ENCODE peak calls at places on chromosomes 12 and 14, in eight cellular contexts. One of them, this sample, is unnamed.

GRCh38 chr12:82964446-82964845 is 277.7 kb downstream of the TMTC2 start:
- DNase-seq in CD4-positive, CD25-positive, alpha-beta regulatory T cell: no peak
- DNase-seq in NCI-H1092 treated with DMSO at 0.1 percent for 48 hours: peak; percentile 30
- DNase-seq in NCI-H2107: peak; percentile 20
- DNase-seq in hippocampal formation: no peak
- DNase-seq in KG1: no peak
- DNase-seq in dermis microvascular lymphatic vessel endothelial cell: no peak
- DNase-seq in HFF-Myc: no peak
- DNase-seq in this sample: no peak

GRCh38 chr14:79011091-79011919 is 841.1 kb downstream of the NRXN3 start:
- DNase-seq in CD4-positive, CD25-positive, alpha-beta regulatory T cell: no peak
- DNase-seq in NCI-H1092 treated with DMSO at 0.1 percent for 48 hours: peak; percentile 87
- DNase-seq in NCI-H2107: peak; percentile 14
- DNase-seq in hippocampal formation: no peak
- DNase-seq in KG1: peak; percentile 4
- DNase-seq in dermis microvascular lymphatic vessel endothelial cell: peak; percentile 15
- DNase-seq in HFF-Myc: no peak
- DNase-seq in this sample: no peak

GRCh38 chr12:47079365-47079893 is at the start of gene PCED1B:
- DNase-seq in CD4-positive, CD25-positive, alpha-beta regulatory T cell: peak; percentile 38
- DNase-seq in NCI-H1092 treated with DMSO at 0.1 percent for 48 hours: peak; percentile 81
- DNase-seq in NCI-H2107: no peak
- DNase-seq in hippocampal formation: peak; percentile 17
- DNase-seq in KG1: no peak
- DNase-seq in dermis microvascular lymphatic vessel endothelial cell: no peak
- DNase-seq in HFF-Myc: no peak
- DNase-seq in this sample: peak; percentile 54

GRCh38 chr14:95319312-95320075 is at the start of gene CLMN:
- DNase-seq in CD4-positive, CD25-positive, alpha-beta regulatory T cell: peak; percentile 10
- DNase-seq in NCI-H1092 treated with DMSO at 0.1 percent for 48 hours: peak; percentile 51
- DNase-seq in NCI-H2107: peak; percentile 32
- DNase-seq in hippocampal formation: peak; percentile 41
- DNase-seq in KG1: no peak
- DNase-seq in dermis microvascular lymphatic vessel endothelial cell: no peak
- DNase-seq in HFF-Myc: no peak
- DNase-seq in this sample: peak; percentile 32

GRCh38 chr14:62694075-62694474 is 351.2 kb downstream of the KCNH5 start:
- DNase-seq in CD4-positive, CD25-positive, alpha-beta regulatory T cell: no peak
- DNase-seq in NCI-H1092 treated with DMSO at 0.1 percent for 48 hours: no peak
- DNase-seq in NCI-H2107: no peak
- DNase-seq in hippocampal formation: no peak
- DNase-seq in KG1: no peak
- DNase-seq in dermis microvascular lymphatic vessel endothelial cell: no peak
- DNase-seq in HFF-Myc: no peak
- DNase-seq in this sample: no peak

GRCh38 chr14:20197459-20197858 is 6.8 kb downstream of the OR11G2 start:
- DNase-seq in CD4-positive, CD25-positive, alpha-beta regulatory T cell: no peak
- DNase-seq in NCI-H1092 treated with DMSO at 0.1 percent for 48 hours: no peak
- DNase-seq in NCI-H2107: no peak
- DNase-seq in hippocampal formation: no peak
- DNase-seq in KG1: no peak
- DNase-seq in dermis microvascular lymphatic vessel endothelial cell: no peak
- DNase-seq in HFF-Myc: no peak
- DNase-seq in this sample: no peak

GRCh38 chr12:45388545-45388944 is 172.7 kb downstream of the ANO6 start:
- DNase-seq in CD4-positive, CD25-positive, alpha-beta regulatory T cell: no peak
- DNase-seq in NCI-H1092 treated with DMSO at 0.1 percent for 48 hours: peak; percentile 62
- DNase-seq in NCI-H2107: no peak
- DNase-seq in hippocampal formation: no peak
- DNase-seq in KG1: no peak
- DNase-seq in dermis microvascular lymphatic vessel endothelial cell: peak; percentile 32
- DNase-seq in HFF-Myc: no peak
- DNase-seq in this sample: no peak

GRCh38 chr12:99609455-99610181 is 37.9 kb upstream of the GARIN6 start:
- DNase-seq in CD4-positive, CD25-positive, alpha-beta regulatory T cell: no peak
- DNase-seq in NCI-H1092 treated with DMSO at 0.1 percent for 48 hours: no peak
- DNase-seq in NCI-H2107: no peak
- DNase-seq in hippocampal formation: no peak
- DNase-seq in KG1: no peak
- DNase-seq in dermis microvascular lymphatic vessel endothelial cell: no peak
- DNase-seq in HFF-Myc: no peak
- DNase-seq in this sample: no peak

GRCh38 chr14:91611528-91611927 is 101.4 kb upstream of the PPP4R3A start:
- DNase-seq in CD4-positive, CD25-positive, alpha-beta regulatory T cell: no peak
- DNase-seq in NCI-H1092 treated with DMSO at 0.1 percent for 48 hours: no peak
- DNase-seq in NCI-H2107: no peak
- DNase-seq in hippocampal formation: no peak
- DNase-seq in KG1: no peak
- DNase-seq in dermis microvascular lymphatic vessel endothelial cell: no peak
- DNase-seq in HFF-Myc: no peak
- DNase-seq in this sample: no peak

GRCh38 chr12:45762185-45763110 is 32.9 kb downstream of the ARID2 start:
- DNase-seq in CD4-positive, CD25-positive, alpha-beta regulatory T cell: peak; percentile 29
- DNase-seq in NCI-H1092 treated with DMSO at 0.1 percent for 48 hours: peak; percentile 52
- DNase-seq in NCI-H2107: no peak
- DNase-seq in hippocampal formation: no peak
- DNase-seq in KG1: no peak
- DNase-seq in dermis microvascular lymphatic vessel endothelial cell: peak; percentile 50
- DNase-seq in HFF-Myc: peak; percentile 29
- DNase-seq in this sample: peak; percentile 14

GRCh38 chr12:106551410-106551809 is 31.4 kb upstream of the RFX4 start:
- DNase-seq in CD4-positive, CD25-positive, alpha-beta regulatory T cell: no peak
- DNase-seq in NCI-H1092 treated with DMSO at 0.1 percent for 48 hours: no peak
- DNase-seq in NCI-H2107: no peak
- DNase-seq in hippocampal formation: no peak
- DNase-seq in KG1: no peak
- DNase-seq in dermis microvascular lymphatic vessel endothelial cell: no peak
- DNase-seq in HFF-Myc: no peak
- DNase-seq in this sample: no peak

GRCh38 chr12:23704992-23705943 is 244.2 kb downstream of the SOX5 start:
- DNase-seq in CD4-positive, CD25-positive, alpha-beta regulatory T cell: no peak
- DNase-seq in NCI-H1092 treated with DMSO at 0.1 percent for 48 hours: no peak
- DNase-seq in NCI-H2107: no peak
- DNase-seq in hippocampal formation: no peak
- DNase-seq in KG1: no peak
- DNase-seq in dermis microvascular lymphatic vessel endothelial cell: no peak
- DNase-seq in HFF-Myc: no peak
- DNase-seq in this sample: no peak

GRCh38 chr14:104731249-104731924 is 7.4 kb downstream of the ADSS1 start:
- DNase-seq in CD4-positive, CD25-positive, alpha-beta regulatory T cell: no peak
- DNase-seq in NCI-H1092 treated with DMSO at 0.1 percent for 48 hours: peak; percentile 1
- DNase-seq in NCI-H2107: no peak
- DNase-seq in hippocampal formation: no peak
- DNase-seq in KG1: no peak
- DNase-seq in dermis microvascular lymphatic vessel endothelial cell: no peak
- DNase-seq in HFF-Myc: no peak
- DNase-seq in this sample: no peak

GRCh38 chr14:91376547-91377477 is 40.8 kb downstream of the CCDC88C start:
- DNase-seq in CD4-positive, CD25-positive, alpha-beta regulatory T cell: no peak
- DNase-seq in NCI-H1092 treated with DMSO at 0.1 percent for 48 hours: peak; percentile 50
- DNase-seq in NCI-H2107: peak; percentile 61
- DNase-seq in hippocampal formation: no peak
- DNase-seq in KG1: no peak
- DNase-seq in dermis microvascular lymphatic vessel endothelial cell: no peak
- DNase-seq in HFF-Myc: no peak
- DNase-seq in this sample: no peak

GRCh38 chr12:99131761-99132199 is 486.7 kb downstream of the APAF1 start:
- DNase-seq in CD4-positive, CD25-positive, alpha-beta regulatory T cell: no peak
- DNase-seq in NCI-H1092 treated with DMSO at 0.1 percent for 48 hours: no peak
- DNase-seq in NCI-H2107: no peak
- DNase-seq in hippocampal formation: no peak
- DNase-seq in KG1: no peak
- DNase-seq in dermis microvascular lymphatic vessel endothelial cell: no peak
- DNase-seq in HFF-Myc: no peak
- DNase-seq in this sample: no peak

GRCh38 chr12:3379079-3379478 is 111.9 kb upstream of the PRMT8 start:
- DNase-seq in CD4-positive, CD25-positive, alpha-beta regulatory T cell: no peak
- DNase-seq in NCI-H1092 treated with DMSO at 0.1 percent for 48 hours: no peak
- DNase-seq in NCI-H2107: no peak
- DNase-seq in hippocampal formation: no peak
- DNase-seq in KG1: no peak
- DNase-seq in dermis microvascular lymphatic vessel endothelial cell: no peak
- DNase-seq in HFF-Myc: no peak
- DNase-seq in this sample: no peak

GRCh38 chr12:4138051-4138450 is 135.5 kb upstream of the CCND2 start:
- DNase-seq in CD4-positive, CD25-positive, alpha-beta regulatory T cell: no peak
- DNase-seq in NCI-H1092 treated with DMSO at 0.1 percent for 48 hours: no peak
- DNase-seq in NCI-H2107: no peak
- DNase-seq in hippocampal formation: no peak
- DNase-seq in KG1: no peak
- DNase-seq in dermis microvascular lymphatic vessel endothelial cell: no peak
- DNase-seq in HFF-Myc: no peak
- DNase-seq in this sample: no peak

GRCh38 chr12:79411791-79412190 is 279.0 kb downstream of the PAWR start:
- DNase-seq in CD4-positive, CD25-positive, alpha-beta regulatory T cell: no peak
- DNase-seq in NCI-H1092 treated with DMSO at 0.1 percent for 48 hours: no peak
- DNase-seq in NCI-H2107: no peak
- DNase-seq in hippocampal formation: no peak
- DNase-seq in KG1: no peak
- DNase-seq in dermis microvascular lymphatic vessel endothelial cell: no peak
- DNase-seq in HFF-Myc: no peak
- DNase-seq in this sample: no peak

GRCh38 chr14:81402123-81402495 is 2.0 kb upstream of the STON2 start:
- DNase-seq in CD4-positive, CD25-positive, alpha-beta regulatory T cell: no peak
- DNase-seq in NCI-H1092 treated with DMSO at 0.1 percent for 48 hours: no peak
- DNase-seq in NCI-H2107: no peak
- DNase-seq in hippocampal formation: no peak
- DNase-seq in KG1: no peak
- DNase-seq in dermis microvascular lymphatic vessel endothelial cell: no peak
- DNase-seq in HFF-Myc: no peak
- DNase-seq in this sample: no peak

GRCh38 chr12:12926571-12927071 is 25.3 kb downstream of the GPRC5D start:
- DNase-seq in CD4-positive, CD25-positive, alpha-beta regulatory T cell: no peak
- DNase-seq in NCI-H1092 treated with DMSO at 0.1 percent for 48 hours: no peak
- DNase-seq in NCI-H2107: no peak
- DNase-seq in hippocampal formation: no peak
- DNase-seq in KG1: no peak
- DNase-seq in dermis microvascular lymphatic vessel endothelial cell: no peak
- DNase-seq in HFF-Myc: no peak
- DNase-seq in this sample: no peak

GRCh38 chr14:105203057-105203494 is 22.0 kb upstream of the NUDT14 start:
- DNase-seq in CD4-positive, CD25-positive, alpha-beta regulatory T cell: peak; percentile 51
- DNase-seq in NCI-H1092 treated with DMSO at 0.1 percent for 48 hours: peak; percentile 34
- DNase-seq in NCI-H2107: no peak
- DNase-seq in hippocampal formation: peak; percentile 55
- DNase-seq in KG1: peak; percentile 69
- DNase-seq in dermis microvascular lymphatic vessel endothelial cell: no peak
- DNase-seq in HFF-Myc: no peak
- DNase-seq in this sample: no peak

GRCh38 chr12:28830491-28830890 is 318.6 kb upstream of the FAR2 start:
- DNase-seq in CD4-positive, CD25-positive, alpha-beta regulatory T cell: no peak
- DNase-seq in NCI-H1092 treated with DMSO at 0.1 percent for 48 hours: no peak
- DNase-seq in NCI-H2107: no peak
- DNase-seq in hippocampal formation: no peak
- DNase-seq in KG1: no peak
- DNase-seq in dermis microvascular lymphatic vessel endothelial cell: no peak
- DNase-seq in HFF-Myc: no peak
- DNase-seq in this sample: no peak

GRCh38 chr12:110223777-110224378 is 57.2 kb upstream of the ATP2A2 start:
- DNase-seq in CD4-positive, CD25-positive, alpha-beta regulatory T cell: no peak
- DNase-seq in NCI-H1092 treated with DMSO at 0.1 percent for 48 hours: no peak
- DNase-seq in NCI-H2107: no peak
- DNase-seq in hippocampal formation: no peak
- DNase-seq in KG1: no peak
- DNase-seq in dermis microvascular lymphatic vessel endothelial cell: no peak
- DNase-seq in HFF-Myc: no peak
- DNase-seq in this sample: no peak

GRCh38 chr12:102232446-102232845 is 34.8 kb upstream of the PMCH start:
- DNase-seq in CD4-positive, CD25-positive, alpha-beta regulatory T cell: no peak
- DNase-seq in NCI-H1092 treated with DMSO at 0.1 percent for 48 hours: no peak
- DNase-seq in NCI-H2107: no peak
- DNase-seq in hippocampal formation: no peak
- DNase-seq in KG1: no peak
- DNase-seq in dermis microvascular lymphatic vessel endothelial cell: no peak
- DNase-seq in HFF-Myc: peak; percentile 65
- DNase-seq in this sample: no peak

GRCh38 chr12:12883369-12884001 is 7.9 kb upstream of the GPRC5A start:
- DNase-seq in CD4-positive, CD25-positive, alpha-beta regulatory T cell: no peak
- DNase-seq in NCI-H1092 treated with DMSO at 0.1 percent for 48 hours: no peak
- DNase-seq in NCI-H2107: no peak
- DNase-seq in hippocampal formation: no peak
- DNase-seq in KG1: no peak
- DNase-seq in dermis microvascular lymphatic vessel endothelial cell: no peak
- DNase-seq in HFF-Myc: no peak
- DNase-seq in this sample: no peak

GRCh38 chr12:111758120-111758561 is 8.6 kb upstream of the ALDH2 start:
- DNase-seq in CD4-positive, CD25-positive, alpha-beta regulatory T cell: no peak
- DNase-seq in NCI-H1092 treated with DMSO at 0.1 percent for 48 hours: no peak
- DNase-seq in NCI-H2107: no peak
- DNase-seq in hippocampal formation: peak; percentile 16
- DNase-seq in KG1: no peak
- DNase-seq in dermis microvascular lymphatic vessel endothelial cell: no peak
- DNase-seq in HFF-Myc: no peak
- DNase-seq in this sample: no peak